ENCODE peak calls at places on chromosomes 4 and X, in nine cellular contexts. O, K, V, C, M, N, J, H and A are unnamed samples.
A peak's percentile ranks its signal among the peaks of the same experiment; 100 is the strongest.

GRCh38 chrX:27998666-27999065 is 17.4 kb upstream of the DCAF8L1 start:
- DNase-seq in O (no peak), K (no peak), V (no peak), C (no peak), M (no peak), N (no peak), J (no peak), H (no peak), A (no peak)

GRCh38 chr4:30903493-30903892 is 183.3 kb downstream of the PCDH7 start:
- DNase-seq in O (no peak), K (no peak), V (no peak), C (no peak), M (no peak), N (no peak), J (no peak), H (peak; percentile 37), A (peak; percentile 54)

GRCh38 chr4:173461170-173461569 is 62.3 kb upstream of the SCRG1 start:
- DNase-seq in O (no peak), K (no peak), V (no peak), C (no peak), M (no peak), N (no peak), J (no peak), H (no peak), A (peak; percentile 48)

GRCh38 chr4:44791842-44792241 is 65.5 kb upstream of the GNPDA2 start:
- DNase-seq in O (no peak), K (no peak), V (no peak), C (no peak), M (no peak), N (no peak), J (no peak), H (no peak), A (no peak)

GRCh38 chrX:133418588-133418987 is 3.3 kb upstream of the GPC4 start:
- DNase-seq in O (no peak), K (no peak), V (no peak), C (no peak), M (no peak), N (no peak), J (no peak), H (no peak), A (no peak)

GRCh38 chr4:77305766-77306165 is 148.8 kb downstream of the CCNG2 start:
- DNase-seq in O (no peak), K (no peak), V (no peak), C (no peak), M (no peak), N (no peak), J (no peak), H (no peak), A (no peak)

GRCh38 chr4:61666248-61666647 is 466.1 kb downstream of the ADGRL3 start:
- DNase-seq in O (no peak), K (no peak), V (no peak), C (no peak), M (no peak), N (no peak), J (no peak), H (no peak), A (no peak)

GRCh38 chr4:183797041-183797444 is 108.1 kb upstream of the STOX2 start:
- DNase-seq in O (peak; percentile 87), K (no peak), V (peak; percentile 20), C (peak; percentile 81), M (no peak), N (peak; percentile 66), J (peak; percentile 26), H (no peak), A (no peak)